ENCODE peak calls at places on chromosomes 12 and 14, in eight cellular contexts. P, Y, N, C, S, K, B and M are unnamed samples.

GRCh38 chr14:32330356-32331226 is 1.5 kb downstream of the AKAP6 start:
- DNase-seq in P (no peak), Y (no peak), N (no peak), C (no peak), S (peak; percentile 38), K (no peak), B (no peak), M (no peak)

GRCh38 chr14:99213101-99213500 is 58.9 kb downstream of the BCL11B start:
- DNase-seq in P (no peak), Y (no peak), N (no peak), C (no peak), S (no peak), K (no peak), B (peak; percentile 48), M (no peak)

GRCh38 chr12:46462641-46463355 is 90.2 kb upstream of the SLC38A2 start:
- DNase-seq in P (no peak), Y (no peak), N (no peak), C (no peak), S (no peak), K (no peak), B (no peak), M (no peak)

GRCh38 chr14:90999299-90999698 is 61.1 kb downstream of the RPS6KA5 start:
- DNase-seq in P (no peak), Y (no peak), N (no peak), C (no peak), S (no peak), K (no peak), B (no peak), M (no peak)

GRCh38 chr14:55913324-55914035 is 204.7 kb upstream of the PELI2 start:
- DNase-seq in P (no peak), Y (peak; percentile 25), N (no peak), C (no peak), S (no peak), K (no peak), B (peak; percentile 78), M (no peak)

GRCh38 chr14:63952053-63952932 is 99.5 kb downstream of the SYNE2 start:
- DNase-seq in P (no peak), Y (peak; percentile 22), N (no peak), C (no peak), S (no peak), K (no peak), B (no peak), M (no peak)

GRCh38 chr14:100348779-100349708 is 25.9 kb downstream of the SLC25A47 start:
- DNase-seq in P (no peak), Y (no peak), N (no peak), C (no peak), S (peak; percentile 88), K (no peak), B (no peak), M (no peak)

GRCh38 chr12:49609059-49609874 is 3.8 kb upstream of the FAM186B start:
- DNase-seq in P (no peak), Y (no peak), N (no peak), C (no peak), S (no peak), K (no peak), B (no peak), M (peak; percentile 57)

GRCh38 chr14:50726372-50727107 is 58.4 kb upstream of the SAV1 start:
- DNase-seq in P (peak; percentile 33), Y (no peak), N (no peak), C (no peak), S (no peak), K (no peak), B (peak; percentile 49), M (no peak)

GRCh38 chr14:32998433-32998832 is 59.8 kb downstream of the NPAS3 start:
- DNase-seq in P (no peak), Y (no peak), N (no peak), C (no peak), S (no peak), K (peak; percentile 42), B (peak; percentile 51), M (no peak)

GRCh38 chr12:56931474-56931978 is 2.7 kb downstream of the SDR9C7 start:
- DNase-seq in P (no peak), Y (no peak), N (no peak), C (peak; percentile 46), S (no peak), K (peak; percentile 9), B (peak; percentile 76), M (no peak)

GRCh38 chr12:70948976-70949336 is 28.4 kb upstream of the PTPRR start:
- DNase-seq in P (no peak), Y (no peak), N (no peak), C (no peak), S (no peak), K (no peak), B (peak; percentile 23), M (no peak)

GRCh38 chr12:121438905-121439304 is 39.0 kb downstream of the RNF34 start:
- DNase-seq in P (no peak), Y (no peak), N (no peak), C (no peak), S (no peak), K (no peak), B (no peak), M (no peak)

GRCh38 chr14:92922883-92923743 is at the start of gene CHGA:
- DNase-seq in P (no peak), Y (peak; percentile 55), N (peak; percentile 33), C (peak; percentile 68), S (peak; percentile 85), K (no peak), B (peak; percentile 66), M (peak; percentile 65)

GRCh38 chr14:81247271-81247766 is 26.6 kb upstream of the GTF2A1 start:
- DNase-seq in P (no peak), Y (no peak), N (no peak), C (no peak), S (no peak), K (no peak), B (peak; percentile 69), M (no peak)

GRCh38 chr14:74934476-74935339 is 11.6 kb upstream of the RPS6KL1 start:
- DNase-seq in P (no peak), Y (peak; percentile 58), N (no peak), C (no peak), S (no peak), K (no peak), B (no peak), M (peak; percentile 70)